ENCODE peak calls at places on chromosomes 2 and 18, in ten cellular contexts. Q is stimulated activated CD4-positive, alpha-beta T cell treated with anti-CD3 and anti-CD28 coated beads, Interleukin-12 subunit alpha, Interleukin-12 subunit beta, amount 100 ng/mL, for 4 hours; T is NCI-H1436; V is T-helper 2 cell; S is NCI-H510A; W is left lung; A is stimulated activated CD8-positive, alpha-beta memory T cell treated with anti-CD3 and anti-CD28 coated beads, Interleukin-7, amount 100 ng/mL, for 1 hour; H is pons; D is T-helper 1 cell; J is Caki2. G is an unnamed sample.

GRCh38 chr2:29528891-29529520 is 392.4 kb downstream of the ALK start:
- DNase-seq in Q (no peak), T (no peak), V (peak), S (no peak), W (no peak), A (no peak), H (no peak), D (no peak), J (no peak), G (no peak)

GRCh38 chr2:238881353-238882082 is 33.6 kb downstream of the TWIST2 start:
- DNase-seq in Q (no peak), T (no peak), V (peak), S (no peak), W (no peak), A (no peak), H (no peak), D (no peak), J (no peak), G (no peak)

GRCh38 chr18:12317664-12318333 is 9.8 kb downstream of the TUBB6 start:
- DNase-seq in Q (no peak), T (no peak), V (no peak), S (no peak), W (no peak), A (no peak), H (no peak), D (no peak), J (peak), G (no peak)

GRCh38 chr2:54945401-54946219 is 104.6 kb downstream of the RTN4 start:
- DNase-seq in Q (no peak), T (no peak), V (peak), S (no peak), W (peak), A (no peak), H (peak), D (no peak), J (no peak), G (peak)

GRCh38 chr2:234981197-234982095 is 29.6 kb downstream of the SH3BP4 start:
- DNase-seq in Q (no peak), T (no peak), V (no peak), S (no peak), W (peak), A (no peak), H (no peak), D (no peak), J (peak), G (no peak)

GRCh38 chr2:44456946-44457345 is 95.2 kb downstream of the CAMKMT start:
- DNase-seq in Q (no peak), T (no peak), V (no peak), S (no peak), W (no peak), A (no peak), H (no peak), D (no peak), J (no peak), G (no peak)

GRCh38 chr2:10489842-10490555 is 41.9 kb upstream of the ODC1 start:
- DNase-seq in Q (no peak), T (no peak), V (no peak), S (no peak), W (no peak), A (no peak), H (no peak), D (no peak), J (no peak), G (no peak)

GRCh38 chr2:232351686-232352510 is 26.7 kb upstream of the ALPP start:
- DNase-seq in Q (no peak), T (no peak), V (no peak), S (no peak), W (peak), A (no peak), H (no peak), D (no peak), J (no peak), G (no peak)

GRCh38 chr2:166417669-166418068 is 41.9 kb upstream of the SCN9A start:
- DNase-seq in Q (no peak), T (peak), V (no peak), S (no peak), W (no peak), A (no peak), H (peak), D (no peak), J (no peak), G (no peak)

GRCh38 chr2:19377717-19378116 is 19.3 kb upstream of the OSR1 start:
- DNase-seq in Q (no peak), T (no peak), V (no peak), S (no peak), W (no peak), A (no peak), H (no peak), D (no peak), J (no peak), G (no peak)

GRCh38 chr2:142868281-142868762 is 9.1 kb upstream of the KYNU start:
- DNase-seq in Q (no peak), T (no peak), V (no peak), S (no peak), W (peak), A (no peak), H (no peak), D (no peak), J (peak), G (no peak)

G was measured in substantia nigra.